ENCODE peak calls at places on chromosomes 11 and 22, in eight cellular contexts. One of them, this sample, is unnamed.

GRCh38 chr22:45510376-45511232 is 7.9 kb downstream of the FBLN1 start:
- DNase-seq in body of pancreas: no peak
- DNase-seq in HFFc6: no peak
- DNase-seq in pancreas: no peak
- DNase-seq in AG10803: no peak
- DNase-seq in fibroblast of mammary gland: peak
- DNase-seq in IMR-90: no peak
- DNase-seq in GM13977: no peak
- DNase-seq in this sample: no peak

GRCh38 chr11:116537121-116537520 is 235.7 kb downstream of the BUD13 start:
- DNase-seq in GM13977: no peak
- DNase-seq in HFFc6: no peak
- DNase-seq in pancreas: no peak
- DNase-seq in AG10803: no peak
- DNase-seq in IMR-90: no peak
- DNase-seq in fibroblast of mammary gland: no peak
- DNase-seq in body of pancreas: no peak
- DNase-seq in this sample: no peak

GRCh38 chr11:48150213-48150612 is 66.4 kb upstream of the OR4B1 start:
- DNase-seq in AG10803: no peak
- DNase-seq in pancreas: no peak
- DNase-seq in body of pancreas: no peak
- DNase-seq in HFFc6: no peak
- DNase-seq in IMR-90: peak
- DNase-seq in GM13977: no peak
- DNase-seq in fibroblast of mammary gland: peak
- DNase-seq in this sample: no peak

GRCh38 chr11:66317322-66317765 is 500 bp upstream of the CD248 start:
- DNase-seq in HFFc6: peak
- DNase-seq in fibroblast of mammary gland: peak
- DNase-seq in body of pancreas: no peak
- DNase-seq in GM13977: no peak
- DNase-seq in AG10803: peak
- DNase-seq in IMR-90: peak
- DNase-seq in pancreas: no peak
- DNase-seq in this sample: no peak

GRCh38 chr11:113392522-113392921 is 4.9 kb downstream of the ANKK1 start:
- DNase-seq in AG10803: no peak
- DNase-seq in pancreas: no peak
- DNase-seq in IMR-90: no peak
- DNase-seq in GM13977: no peak
- DNase-seq in body of pancreas: no peak
- DNase-seq in HFFc6: no peak
- DNase-seq in fibroblast of mammary gland: peak
- DNase-seq in this sample: no peak

GRCh38 chr11:33735166-33735425 is 1.1 kb downstream of the CD59 start:
- DNase-seq in HFFc6: no peak
- DNase-seq in IMR-90: no peak
- DNase-seq in fibroblast of mammary gland: no peak
- DNase-seq in GM13977: no peak
- DNase-seq in pancreas: no peak
- DNase-seq in AG10803: no peak
- DNase-seq in body of pancreas: no peak
- DNase-seq in this sample: no peak

GRCh38 chr11:107301886-107302285 is 155.7 kb downstream of the CWF19L2 start:
- DNase-seq in body of pancreas: no peak
- DNase-seq in HFFc6: no peak
- DNase-seq in fibroblast of mammary gland: no peak
- DNase-seq in IMR-90: no peak
- DNase-seq in AG10803: no peak
- DNase-seq in GM13977: no peak
- DNase-seq in pancreas: no peak
- DNase-seq in this sample: no peak

GRCh38 chr11:72333657-72334056 is 89.7 kb upstream of the PHOX2A start:
- DNase-seq in IMR-90: no peak
- DNase-seq in fibroblast of mammary gland: no peak
- DNase-seq in HFFc6: no peak
- DNase-seq in body of pancreas: no peak
- DNase-seq in AG10803: no peak
- DNase-seq in GM13977: no peak
- DNase-seq in pancreas: no peak
- DNase-seq in this sample: no peak

GRCh38 chr11:119584193-119585037 is 144.6 kb downstream of the NECTIN1 start:
- DNase-seq in fibroblast of mammary gland: peak
- DNase-seq in body of pancreas: peak
- DNase-seq in GM13977: no peak
- DNase-seq in AG10803: peak
- DNase-seq in IMR-90: peak
- DNase-seq in HFFc6: no peak
- DNase-seq in pancreas: peak
- DNase-seq in this sample: no peak

GRCh38 chr11:21810650-21811049 is 382.2 kb upstream of the ANO5 start:
- DNase-seq in IMR-90: no peak
- DNase-seq in fibroblast of mammary gland: no peak
- DNase-seq in body of pancreas: no peak
- DNase-seq in AG10803: no peak
- DNase-seq in HFFc6: no peak
- DNase-seq in GM13977: no peak
- DNase-seq in pancreas: no peak
- DNase-seq in this sample: no peak

GRCh38 chr11:10305262-10305963 is 540 bp downstream of the ADM start:
- DNase-seq in pancreas: peak
- DNase-seq in IMR-90: peak
- DNase-seq in AG10803: peak
- DNase-seq in fibroblast of mammary gland: no peak
- DNase-seq in GM13977: no peak
- DNase-seq in body of pancreas: peak
- DNase-seq in HFFc6: no peak
- DNase-seq in this sample: no peak

GRCh38 chr22:32622004-32622761 is 147.6 kb downstream of the FBXO7 start:
- DNase-seq in body of pancreas: no peak
- DNase-seq in AG10803: peak
- DNase-seq in IMR-90: peak
- DNase-seq in GM13977: no peak
- DNase-seq in fibroblast of mammary gland: peak
- DNase-seq in HFFc6: peak
- DNase-seq in pancreas: no peak
- DNase-seq in this sample: no peak

GRCh38 chr11:78714539-78714938 is 139.9 kb upstream of the NARS2 start:
- DNase-seq in AG10803: no peak
- DNase-seq in pancreas: no peak
- DNase-seq in HFFc6: no peak
- DNase-seq in body of pancreas: no peak
- DNase-seq in GM13977: no peak
- DNase-seq in IMR-90: no peak
- DNase-seq in fibroblast of mammary gland: no peak
- DNase-seq in this sample: no peak

GRCh38 chr11:79198898-79199250 is 242.0 kb downstream of the TENM4 start:
- DNase-seq in GM13977: no peak
- DNase-seq in fibroblast of mammary gland: peak
- DNase-seq in AG10803: peak
- DNase-seq in HFFc6: peak
- DNase-seq in IMR-90: peak
- DNase-seq in body of pancreas: peak
- DNase-seq in pancreas: no peak
- DNase-seq in this sample: no peak

GRCh38 chr11:118790357-118791014 is 478 bp downstream of the DDX6 start:
- DNase-seq in fibroblast of mammary gland: peak
- DNase-seq in pancreas: no peak
- DNase-seq in GM13977: peak
- DNase-seq in HFFc6: peak
- DNase-seq in AG10803: peak
- DNase-seq in body of pancreas: peak
- DNase-seq in IMR-90: peak
- DNase-seq in this sample: peak

GRCh38 chr22:37457093-37457893 is 28.9 kb downstream of the MFNG start:
- DNase-seq in HFFc6: peak
- DNase-seq in GM13977: peak
- DNase-seq in AG10803: peak
- DNase-seq in IMR-90: peak
- DNase-seq in fibroblast of mammary gland: peak
- DNase-seq in pancreas: peak
- DNase-seq in body of pancreas: peak
- DNase-seq in this sample: peak

GRCh38 chr11:83019888-83020579 is 51.7 kb downstream of the RAB30 start:
- DNase-seq in fibroblast of mammary gland: no peak
- DNase-seq in pancreas: no peak
- DNase-seq in IMR-90: no peak
- DNase-seq in body of pancreas: peak
- DNase-seq in GM13977: no peak
- DNase-seq in HFFc6: no peak
- DNase-seq in AG10803: no peak
- DNase-seq in this sample: no peak

GRCh38 chr22:27673839-27674238 is 127.7 kb downstream of the MN1 start:
- DNase-seq in GM13977: no peak
- DNase-seq in HFFc6: no peak
- DNase-seq in body of pancreas: peak
- DNase-seq in AG10803: no peak
- DNase-seq in fibroblast of mammary gland: no peak
- DNase-seq in pancreas: no peak
- DNase-seq in IMR-90: no peak
- DNase-seq in this sample: no peak

GRCh38 chr22:46693634-46694422 is 44.2 kb downstream of the CERK start:
- DNase-seq in pancreas: no peak
- DNase-seq in fibroblast of mammary gland: no peak
- DNase-seq in HFFc6: no peak
- DNase-seq in AG10803: no peak
- DNase-seq in body of pancreas: no peak
- DNase-seq in IMR-90: no peak
- DNase-seq in GM13977: no peak
- DNase-seq in this sample: no peak

GRCh38 chr11:117925198-117925925 is 3.8 kb downstream of the TMPRSS13 start:
- DNase-seq in AG10803: no peak
- DNase-seq in body of pancreas: no peak
- DNase-seq in IMR-90: no peak
- DNase-seq in HFFc6: no peak
- DNase-seq in pancreas: peak
- DNase-seq in GM13977: no peak
- DNase-seq in fibroblast of mammary gland: no peak
- DNase-seq in this sample: no peak

GRCh38 chr11:26753738-26754504 is 32.1 kb upstream of the SLC5A12 start:
- DNase-seq in body of pancreas: peak
- DNase-seq in AG10803: peak
- DNase-seq in GM13977: no peak
- DNase-seq in fibroblast of mammary gland: peak
- DNase-seq in IMR-90: peak
- DNase-seq in pancreas: no peak
- DNase-seq in HFFc6: peak
- DNase-seq in this sample: no peak

DNA sequence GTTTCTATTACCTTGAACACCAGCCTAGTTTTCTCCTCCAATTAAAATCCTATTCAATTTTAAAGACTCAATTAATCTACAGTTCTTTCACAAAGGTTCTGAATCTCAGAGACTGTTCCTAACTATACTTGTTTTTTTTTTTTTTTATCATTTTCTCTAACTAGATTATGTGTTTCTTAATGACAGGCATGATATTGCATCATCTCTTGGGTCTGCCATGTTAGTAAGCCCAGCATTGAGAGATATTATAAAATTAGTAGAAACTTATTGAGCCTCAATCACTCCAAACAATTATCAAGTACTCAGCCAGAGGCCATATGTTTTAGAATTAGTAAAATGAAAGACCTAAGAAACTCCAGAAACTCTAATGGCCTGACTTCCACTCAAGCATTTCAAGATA is 28.1 kb upstream of the SLC5A12 start:
- DNase-seq in body of pancreas: no peak
- DNase-seq in fibroblast of mammary gland: no peak
- DNase-seq in HFFc6: no peak
- DNase-seq in pancreas: no peak
- DNase-seq in IMR-90: no peak
- DNase-seq in AG10803: no peak
- DNase-seq in GM13977: no peak
- DNase-seq in this sample: no peak
- TF ChIP-seq CTCF in body of pancreas: no peak
- TF ChIP-seq CTCF in fibroblast of mammary gland: no peak
- TF ChIP-seq CTCF in HFFc6: no peak
- TF ChIP-seq CTCF in pancreas: no peak
- TF ChIP-seq CTCF in IMR-90: no peak
- TF ChIP-seq CTCF in AG10803: no peak
- TF ChIP-seq CTCF in GM13977: no peak
- TF ChIP-seq CTCF in this sample: no peak

GRCh38 chr11:122747358-122747757 is 90.9 kb upstream of the CRTAM start:
- DNase-seq in HFFc6: no peak
- DNase-seq in body of pancreas: no peak
- DNase-seq in pancreas: no peak
- DNase-seq in fibroblast of mammary gland: no peak
- DNase-seq in IMR-90: peak
- DNase-seq in GM13977: no peak
- DNase-seq in AG10803: no peak
- DNase-seq in this sample: no peak
- TF ChIP-seq CTCF in HFFc6: no peak
- TF ChIP-seq CTCF in body of pancreas: no peak
- TF ChIP-seq CTCF in pancreas: no peak
- TF ChIP-seq CTCF in fibroblast of mammary gland: no peak
- TF ChIP-seq CTCF in IMR-90: no peak
- TF ChIP-seq CTCF in GM13977: no peak
- TF ChIP-seq CTCF in AG10803: no peak
- TF ChIP-seq CTCF in this sample: no peak

GRCh38 chr22:29722587-29722986 is 2.8 kb downstream of the CABP7 start:
- DNase-seq in IMR-90: no peak
- DNase-seq in GM13977: no peak
- DNase-seq in body of pancreas: no peak
- DNase-seq in HFFc6: no peak
- DNase-seq in pancreas: no peak
- DNase-seq in fibroblast of mammary gland: no peak
- DNase-seq in AG10803: no peak
- DNase-seq in this sample: no peak

GRCh38 chr22:29724843-29725242 is 5.0 kb downstream of the CABP7 start:
- DNase-seq in HFFc6: no peak
- DNase-seq in body of pancreas: no peak
- DNase-seq in IMR-90: no peak
- DNase-seq in GM13977: no peak
- DNase-seq in pancreas: no peak
- DNase-seq in AG10803: no peak
- DNase-seq in fibroblast of mammary gland: no peak
- DNase-seq in this sample: no peak

GRCh38 chr22:29722151-29722550 is 2.3 kb downstream of the CABP7 start:
- DNase-seq in pancreas: no peak
- DNase-seq in body of pancreas: no peak
- DNase-seq in IMR-90: no peak
- DNase-seq in GM13977: no peak
- DNase-seq in HFFc6: no peak
- DNase-seq in fibroblast of mammary gland: no peak
- DNase-seq in AG10803: no peak
- DNase-seq in this sample: no peak

GRCh38 chr22:29726104-29726503 is 6.3 kb downstream of the CABP7 start:
- DNase-seq in AG10803: no peak
- DNase-seq in GM13977: no peak
- DNase-seq in pancreas: no peak
- DNase-seq in body of pancreas: no peak
- DNase-seq in HFFc6: no peak
- DNase-seq in IMR-90: no peak
- DNase-seq in fibroblast of mammary gland: no peak
- DNase-seq in this sample: no peak

GRCh38 chr22:29723766-29724165 is 4.0 kb downstream of the CABP7 start:
- DNase-seq in IMR-90: no peak
- DNase-seq in HFFc6: no peak
- DNase-seq in pancreas: no peak
- DNase-seq in body of pancreas: no peak
- DNase-seq in GM13977: no peak
- DNase-seq in fibroblast of mammary gland: no peak
- DNase-seq in AG10803: no peak
- DNase-seq in this sample: no peak
- TF ChIP-seq CTCF in IMR-90: no peak
- TF ChIP-seq CTCF in HFFc6: peak
- TF ChIP-seq CTCF in pancreas: no peak
- TF ChIP-seq CTCF in body of pancreas: no peak
- TF ChIP-seq CTCF in GM13977: no peak
- TF ChIP-seq CTCF in fibroblast of mammary gland: no peak
- TF ChIP-seq CTCF in AG10803: no peak
- TF ChIP-seq CTCF in this sample: no peak

GRCh38 chr11:74717211-74717997 is 13.8 kb downstream of the CHRDL2 start:
- DNase-seq in IMR-90: no peak
- DNase-seq in pancreas: no peak
- DNase-seq in fibroblast of mammary gland: no peak
- DNase-seq in AG10803: peak
- DNase-seq in body of pancreas: no peak
- DNase-seq in GM13977: no peak
- DNase-seq in HFFc6: no peak
- DNase-seq in this sample: no peak
- TF ChIP-seq CTCF in IMR-90: no peak
- TF ChIP-seq CTCF in pancreas: no peak
- TF ChIP-seq CTCF in fibroblast of mammary gland: no peak
- TF ChIP-seq CTCF in AG10803: no peak
- TF ChIP-seq CTCF in body of pancreas: no peak
- TF ChIP-seq CTCF in GM13977: no peak
- TF ChIP-seq CTCF in HFFc6: no peak
- TF ChIP-seq CTCF in this sample: no peak